ENCODE peak calls at places on chromosomes 7 and 10, in nine cellular contexts. R is body of pancreas; M is lower lobe of right lung; A is Panc1; J is IMR-90; N is H9; K is GM23338; V is CD8-positive, alpha-beta memory T cell; Y is tibial artery. E is an unnamed sample. For H3K4me1, the result is how much of the 10 kb centered on the place peaks cover.

GRCh38 chr7:100544949-100545635 is 6.1 kb downstream of the AGFG2 start:
- DNase-seq in Y (no peak), R (peak), N (no peak), M (no peak), J (peak), K (no peak), A (no peak), V (no peak), E (no peak)

GRCh38 chr10:103581499-103581898 is 88.0 kb downstream of the NEURL1 start:
- DNase-seq in Y (no peak), A (no peak), R (no peak), J (no peak), N (no peak), K (no peak), M (no peak), V (no peak), E (no peak)

GRCh38 chr10:106959521-106959920 is 205.0 kb downstream of the SORCS1 start:
- DNase-seq in N (no peak), K (no peak), Y (no peak), V (no peak), J (no peak), M (no peak), A (no peak), R (no peak), E (no peak)

GRCh38 chr7:25758559-25758958 is 393.4 kb upstream of the NFE2L3 start:
- DNase-seq in J (no peak), M (no peak), A (no peak), R (no peak), K (no peak), Y (no peak), V (no peak), N (no peak), E (no peak)

GRCh38 chr7:56175784-56176183 is 59.6 kb upstream of the NUPR2 start:
- DNase-seq in J (no peak), A (no peak), M (no peak), R (no peak), Y (no peak), V (no peak), K (no peak), N (no peak), E (no peak)

GRCh38 chr10:119416855-119417254 is 125.7 kb downstream of the RGS10 start:
- DNase-seq in V (peak), R (peak), J (peak), Y (peak), A (peak), M (peak), N (peak), K (peak), E (peak)

GRCh38 chr10:70374775-70375614 is 7.4 kb downstream of the LRRC20 start:
- DNase-seq in A (no peak), R (no peak), M (no peak), V (no peak), Y (no peak), N (no peak), K (no peak), J (peak), E (no peak)

GRCh38 chr7:104217620-104218019 is 9.8 kb upstream of the ORC5 start:
- DNase-seq in N (no peak), R (no peak), J (no peak), M (no peak), A (no peak), K (no peak), Y (no peak), V (no peak), E (no peak)

GRCh38 chr7:17212188-17212587 is 86.3 kb upstream of the AHR start:
- DNase-seq in A (no peak), N (no peak), R (no peak), V (no peak), Y (no peak), M (no peak), K (no peak), J (no peak), E (no peak)

GRCh38 chr10:128036746-128037542 is 89.3 kb downstream of the MKI67 start:
- DNase-seq in A (no peak), V (no peak), Y (no peak), N (no peak), K (no peak), R (no peak), M (no peak), J (peak), E (peak)

GRCh38 chr7:122885583-122886356 is 490 bp downstream of the CADPS2 start:
- DNase-seq in V (no peak), M (peak), A (no peak), J (no peak), N (peak), K (peak), R (peak), Y (peak), E (peak)

GRCh38 chr7:118492466-118492865 is 268.0 kb downstream of the ANKRD7 start:
- DNase-seq in J (no peak), Y (no peak), V (no peak), R (no peak), A (no peak), M (no peak), N (no peak), K (no peak), E (no peak)

GRCh38 chr7:36207451-36208291 is 54.6 kb downstream of the EEPD1 start:
- DNase-seq in A (no peak), Y (peak), M (peak), N (no peak), R (peak), K (no peak), J (peak), V (peak), E (peak)

GRCh38 chr7:148772297-148773089 is 73.8 kb downstream of the CUL1 start:
- DNase-seq in N (no peak), V (no peak), J (peak), R (no peak), A (peak), M (no peak), Y (no peak), K (no peak), E (no peak)

GRCh38 chr7:100612730-100613446 is 548 bp downstream of the MOSPD3 start:
- DNase-seq in Y (peak), M (no peak), V (peak), A (no peak), J (no peak), K (peak), N (peak), R (no peak), E (peak)

GRCh38 chr7:2104107-2104710 is 128.5 kb downstream of the MAD1L1 start:
- DNase-seq in A (no peak), J (peak), Y (peak), M (peak), K (peak), V (peak), N (peak), R (peak), E (peak)

GRCh38 chr7:6482307-6482706 is 34.6 kb upstream of the DAGLB start:
- DNase-seq in A (no peak), V (no peak), N (no peak), K (no peak), Y (no peak), R (no peak), J (no peak), M (no peak), E (peak)

GRCh38 chr7:108079291-108080057 is 50.7 kb downstream of the LAMB4 start:
- DNase-seq in K (no peak), N (no peak), V (no peak), Y (no peak), M (no peak), R (no peak), A (no peak), J (peak), E (peak)

GRCh38 chr10:22711373-22711772 is 3.0 kb downstream of the PIP4K2A start:
- DNase-seq in Y (no peak), A (no peak), M (no peak), K (no peak), V (no peak), R (no peak), J (no peak), N (no peak), E (no peak)

GRCh38 chr10:7085913-7086589 is 324.8 kb downstream of the SFMBT2 start:
- DNase-seq in Y (no peak), K (peak), N (peak), J (peak), V (no peak), R (no peak), A (no peak), M (no peak), E (no peak)

GRCh38 chr7:87779806-87780205 is 96.4 kb downstream of the SLC25A40 start:
- DNase-seq in Y (no peak), J (no peak), R (no peak), M (no peak), V (no peak), A (no peak), K (no peak), N (no peak), E (no peak)

GRCh38 chr10:11517150-11517549 is 94.3 kb downstream of the USP6NL start:
- DNase-seq in N (no peak), K (no peak), R (no peak), A (no peak), V (no peak), M (no peak), J (no peak), Y (no peak), E (no peak)

GRCh38 chr10:13056461-13057077 is 43.4 kb upstream of the OPTN start:
- DNase-seq in R (no peak), M (no peak), K (peak), N (no peak), J (peak), A (no peak), V (no peak), Y (no peak), E (no peak)

GRCh38 chr7:76302299-76303056 is at the start of gene HSPB1:
- DNase-seq in J (peak), K (peak), A (no peak), V (peak), N (peak), Y (peak), R (peak), M (peak), E (peak)

GRCh38 chr10:83603708-83604107 is 535.6 kb upstream of the GHITM start:
- DNase-seq in V (no peak), M (no peak), K (no peak), Y (no peak), A (no peak), R (no peak), J (no peak), N (no peak), E (no peak)

GRCh38 chr7:104805449-104806317 is 208.3 kb upstream of the KMT2E start:
- DNase-seq in A (no peak), N (no peak), R (no peak), J (no peak), V (no peak), K (no peak), Y (no peak), M (no peak), E (no peak)

GRCh38 chr10:128036011-128036615 is 90.1 kb downstream of the MKI67 start:
- DNase-seq in R (no peak), K (no peak), V (no peak), N (no peak), J (no peak), A (no peak), M (no peak), Y (no peak), E (no peak)

GRCh38 chr10:75944061-75944460 is 512.6 kb downstream of the LRMDA start:
- DNase-seq in M (no peak), R (no peak), Y (no peak), N (no peak), K (no peak), J (no peak), A (no peak), V (no peak), E (no peak)

GRCh38 chr10:62183857-62184805 is 84.5 kb downstream of the RTKN2 start:
- DNase-seq in Y (no peak), A (peak), K (no peak), N (no peak), V (no peak), R (no peak), M (no peak), J (no peak), E (no peak)

GRCh38 chr7:111842489-111842888 is 280.2 kb upstream of the IMMP2L start:
- DNase-seq in J (no peak), R (no peak), Y (no peak), K (no peak), M (no peak), N (no peak), A (no peak), V (no peak), E (no peak)

GRCh38 chr7:92751902-92752901 is 84.2 kb downstream of the CDK6 start:
- DNase-seq in V (no peak), Y (no peak), K (no peak), M (no peak), A (peak), R (no peak), N (no peak), J (peak), E (no peak)

GRCh38 chr10:56123247-56123646 is 237.8 kb downstream of the ZWINT start:
- DNase-seq in R (no peak), N (no peak), K (no peak), M (no peak), J (no peak), V (no peak), Y (no peak), A (no peak), E (no peak)
- H3K4me1 ChIP-seq in R (under half), N (under half), K (under half), M (under half), J (under half), V (under half), Y (under half), A (under half), E (under half)

GRCh38 chr10:34186740-34187139 is 628.4 kb downstream of the PARD3 start:
- DNase-seq in K (peak), N (no peak), M (no peak), V (no peak), A (no peak), R (no peak), J (no peak), Y (no peak), E (no peak)
- H3K4me1 ChIP-seq in K (half or more), N (under half), M (under half), V (under half), A (under half), R (under half), J (under half), Y (under half), E (under half)

GRCh38 chr10:17660921-17661320 is 17.0 kb downstream of the STAM start:
- DNase-seq in M (no peak), Y (no peak), R (no peak), A (no peak), J (no peak), K (no peak), V (no peak), N (no peak), E (no peak)

GRCh38 chr10:17665742-17666141 is 21.8 kb downstream of the STAM start:
- DNase-seq in Y (peak), J (peak), V (no peak), N (no peak), R (no peak), A (peak), M (no peak), K (no peak), E (no peak)

GRCh38 chr10:17662193-17663138 is 18.5 kb downstream of the STAM start:
- DNase-seq in R (no peak), K (no peak), J (no peak), N (no peak), A (no peak), M (no peak), V (no peak), Y (no peak), E (no peak)

GRCh38 chr10:17661510-17661909 is 17.6 kb downstream of the STAM start:
- DNase-seq in Y (no peak), M (no peak), A (no peak), V (no peak), K (no peak), J (no peak), R (no peak), N (no peak), E (no peak)

GRCh38 chr10:17663450-17663849 is 19.5 kb downstream of the STAM start:
- DNase-seq in K (no peak), M (no peak), N (no peak), Y (no peak), A (no peak), R (no peak), J (no peak), V (no peak), E (no peak)
- H3K4me1 ChIP-seq in K (under half), M (under half), N (under half), Y (under half), A (under half), R (under half), J (under half), V (under half), E (under half)

GRCh38 chr10:124681626-124682552 is 62.3 kb downstream of the FAM53B start:
- DNase-seq in R (no peak), M (peak), Y (no peak), N (no peak), V (no peak), J (no peak), K (no peak), A (no peak), E (no peak)

GRCh38 chr10:124679401-124679800 is 64.8 kb downstream of the FAM53B start:
- DNase-seq in R (no peak), Y (no peak), J (no peak), A (no peak), V (no peak), M (peak), K (no peak), N (no peak), E (no peak)

GRCh38 chr10:124678566-124679240 is 65.5 kb downstream of the FAM53B start:
- DNase-seq in A (no peak), R (no peak), K (no peak), Y (no peak), M (peak), N (no peak), V (peak), J (no peak), E (peak)

GRCh38 chr10:124680675-124681074 is 63.5 kb downstream of the FAM53B start:
- DNase-seq in M (peak), Y (peak), J (peak), R (no peak), N (no peak), K (no peak), V (no peak), A (no peak), E (peak)

DNA sequence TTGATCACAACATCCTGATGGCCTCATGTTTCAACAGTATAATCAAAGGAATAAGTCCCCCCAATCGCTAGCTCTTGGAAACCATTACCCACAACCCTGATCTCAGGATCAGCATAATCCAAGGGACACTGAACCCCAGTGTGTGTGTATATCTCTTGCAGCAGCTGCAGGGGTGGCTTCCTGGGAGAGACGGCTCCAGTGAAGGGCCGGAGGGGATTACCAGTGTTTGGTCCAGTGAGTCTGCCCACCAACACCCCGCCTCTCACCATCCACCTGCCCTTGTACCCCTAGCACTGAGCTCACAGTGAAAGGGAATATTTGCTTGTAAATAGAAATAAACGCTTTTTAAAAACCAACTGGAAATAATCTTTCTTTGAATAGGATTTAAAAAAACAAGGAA is 63.1 kb downstream of the FAM53B start:
- DNase-seq in Y (no peak), A (no peak), R (no peak), M (peak), K (no peak), N (no peak), J (no peak), V (no peak), E (no peak)
- H3K4me1 ChIP-seq in Y (under half), A (under half), R (under half), M (half or more), K (under half), N (under half), J (under half), V (half or more), E (under half)

GRCh38 chr10:129550111-129550510 is 83.1 kb downstream of the MGMT start:
- DNase-seq in M (no peak), R (no peak), A (no peak), J (no peak), N (no peak), K (no peak), V (no peak), Y (no peak), E (no peak)
- H3K4me1 ChIP-seq in M (under half), R (under half), A (under half), J (under half), N (under half), K (under half), V (under half), Y (under half), E (under half)

GRCh38 chr7:21916176-21916575 is 29.5 kb downstream of the CDCA7L start:
- DNase-seq in J (no peak), K (no peak), Y (no peak), A (no peak), R (no peak), N (no peak), V (no peak), M (no peak), E (no peak)
- H3K4me1 ChIP-seq in J (under half), K (under half), Y (under half), A (under half), R (under half), N (under half), V (under half), M (under half), E (under half)

GRCh38 chr10:96724621-96725020 is 4.3 kb upstream of the PIK3AP1 start:
- DNase-seq in M (no peak), A (no peak), K (no peak), N (no peak), V (no peak), R (no peak), J (no peak), Y (no peak), E (no peak)
- H3K4me1 ChIP-seq in M (under half), A (under half), K (under half), N (under half), V (under half), R (under half), J (under half), Y (under half), E (under half)

DNA sequence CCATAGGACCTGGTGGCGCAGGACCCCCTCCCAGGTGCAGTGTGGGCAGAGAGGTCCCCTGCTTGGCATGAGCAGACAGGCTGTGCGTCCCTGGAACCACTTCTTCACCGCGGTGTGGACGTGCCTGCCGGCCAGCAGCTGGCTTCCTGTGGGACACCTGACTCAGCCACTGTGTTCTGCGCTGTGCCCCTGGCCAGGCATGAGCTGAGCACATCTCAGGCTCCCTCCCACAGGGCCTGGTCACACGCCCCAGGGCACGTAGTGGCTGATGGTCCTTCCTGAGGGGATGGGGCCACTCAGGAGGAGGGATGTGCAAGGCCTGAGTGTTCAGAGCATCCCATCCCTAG is 3.5 kb upstream of the DEPP1 start:
- DNase-seq in N (no peak), K (no peak), R (peak), A (no peak), V (no peak), M (peak), J (no peak), Y (peak), E (peak)
- H3K4me1 ChIP-seq in N (under half), K (under half), R (half or more), A (half or more), V (under half), M (half or more), J (half or more), Y (half or more), E (under half)

DNA sequence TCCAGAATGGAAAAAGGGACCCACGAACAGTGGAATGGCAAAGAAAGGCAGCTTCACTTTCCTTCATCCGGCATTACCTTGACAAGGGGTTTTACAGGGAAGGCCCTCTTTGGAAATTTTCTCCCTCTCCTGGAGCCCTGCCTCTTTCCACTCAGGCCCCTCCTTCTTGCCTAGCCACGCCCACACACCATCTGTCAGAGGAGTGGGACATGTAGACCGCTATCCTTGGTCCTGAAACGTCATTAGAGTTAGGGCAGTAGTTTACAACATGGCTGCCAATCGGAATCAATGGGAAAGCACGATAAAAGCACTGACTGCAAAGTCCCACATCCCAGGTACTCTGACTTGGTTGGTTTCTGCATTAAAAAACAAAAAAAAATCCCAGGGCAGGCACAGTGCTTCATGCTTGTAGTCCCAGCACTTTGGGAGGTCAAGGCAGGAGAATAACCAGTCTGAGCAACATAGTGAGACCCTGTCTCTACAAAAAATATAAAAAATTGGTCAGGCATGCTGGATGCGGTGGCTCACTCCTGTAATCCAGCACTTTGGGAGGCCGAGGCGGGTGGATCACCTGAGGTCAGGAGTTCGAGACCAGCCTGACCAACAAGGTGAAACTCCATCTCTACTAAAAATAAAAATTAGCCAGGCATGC is 96.4 kb downstream of the MARCHF5 start:
- DNase-seq in N (peak), A (no peak), J (peak), Y (no peak), M (no peak), K (peak), V (no peak), R (peak), E (no peak)
- H3K4me1 ChIP-seq in N (under half), A (under half), J (under half), Y (under half), M (under half), K (under half), V (under half), R (under half), E (under half)

E was measured in Peyer's patch.